ENCODE peak calls at places on chromosomes 1 and 21, in five cellular contexts. One of them, this sample, is unnamed.

GRCh38 chr1:64955093-64956066 is 11.0 kb downstream of the JAK1 start:
- DNase-seq in mammary epithelial cell: no peak
- DNase-seq in Daoy: no peak
- DNase-seq in iris pigment epithelial cell: no peak
- DNase-seq in effector memory CD8-positive, alpha-beta T cell: no peak
- DNase-seq in this sample: no peak

GRCh38 chr1:171869097-171869496 is 27.8 kb downstream of the DNM3 start:
- DNase-seq in mammary epithelial cell: peak
- DNase-seq in Daoy: peak
- DNase-seq in iris pigment epithelial cell: peak
- DNase-seq in effector memory CD8-positive, alpha-beta T cell: no peak
- DNase-seq in this sample: no peak

GRCh38 chr1:109499661-109500536 is 6.0 kb downstream of the CYB561D1 start:
- DNase-seq in mammary epithelial cell: peak
- DNase-seq in Daoy: peak
- DNase-seq in iris pigment epithelial cell: peak
- DNase-seq in effector memory CD8-positive, alpha-beta T cell: peak
- DNase-seq in this sample: peak

GRCh38 chr1:94532077-94532476 is 9.5 kb downstream of the F3 start:
- DNase-seq in mammary epithelial cell: peak
- DNase-seq in Daoy: no peak
- DNase-seq in iris pigment epithelial cell: no peak
- DNase-seq in effector memory CD8-positive, alpha-beta T cell: no peak
- DNase-seq in this sample: no peak

GRCh38 chr1:97412155-97412554 is 508.7 kb downstream of the DPYD start:
- DNase-seq in mammary epithelial cell: peak
- DNase-seq in Daoy: no peak
- DNase-seq in iris pigment epithelial cell: peak
- DNase-seq in effector memory CD8-positive, alpha-beta T cell: no peak
- DNase-seq in this sample: no peak

GRCh38 chr1:109661391-109661790 is 5.5 kb downstream of the GSTM4 start:
- DNase-seq in mammary epithelial cell: no peak
- DNase-seq in Daoy: no peak
- DNase-seq in iris pigment epithelial cell: no peak
- DNase-seq in effector memory CD8-positive, alpha-beta T cell: no peak
- DNase-seq in this sample: peak

GRCh38 chr1:154014154-154014910 is 23.8 kb downstream of the RPS27 start:
- DNase-seq in mammary epithelial cell: peak
- DNase-seq in Daoy: no peak
- DNase-seq in iris pigment epithelial cell: peak
- DNase-seq in effector memory CD8-positive, alpha-beta T cell: no peak
- DNase-seq in this sample: no peak

GRCh38 chr21:23876925-23877558 is 1730.2 kb downstream of the MRPL39 start:
- DNase-seq in mammary epithelial cell: no peak
- DNase-seq in Daoy: no peak
- DNase-seq in iris pigment epithelial cell: no peak
- DNase-seq in effector memory CD8-positive, alpha-beta T cell: no peak
- DNase-seq in this sample: no peak

GRCh38 chr1:183444243-183444642 is 26.1 kb upstream of the NMNAT2 start:
- DNase-seq in mammary epithelial cell: no peak
- DNase-seq in Daoy: peak
- DNase-seq in iris pigment epithelial cell: peak
- DNase-seq in effector memory CD8-positive, alpha-beta T cell: no peak
- DNase-seq in this sample: no peak

GRCh38 chr1:3174487-3175247 is 105.7 kb downstream of the PRDM16 start:
- DNase-seq in mammary epithelial cell: no peak
- DNase-seq in Daoy: peak
- DNase-seq in iris pigment epithelial cell: peak
- DNase-seq in effector memory CD8-positive, alpha-beta T cell: no peak
- DNase-seq in this sample: no peak

GRCh38 chr1:156382561-156382960 is 13.6 kb downstream of the RHBG start:
- DNase-seq in mammary epithelial cell: no peak
- DNase-seq in Daoy: no peak
- DNase-seq in iris pigment epithelial cell: no peak
- DNase-seq in effector memory CD8-positive, alpha-beta T cell: no peak
- DNase-seq in this sample: no peak

GRCh38 chr1:5551274-5551966 is 440.8 kb downstream of the NPHP4 start:
- DNase-seq in mammary epithelial cell: peak
- DNase-seq in Daoy: no peak
- DNase-seq in iris pigment epithelial cell: peak
- DNase-seq in effector memory CD8-positive, alpha-beta T cell: no peak
- DNase-seq in this sample: peak

GRCh38 chr1:30740952-30741894 is 16.4 kb downstream of the LAPTM5 start:
- DNase-seq in mammary epithelial cell: peak
- DNase-seq in Daoy: peak
- DNase-seq in iris pigment epithelial cell: no peak
- DNase-seq in effector memory CD8-positive, alpha-beta T cell: no peak
- DNase-seq in this sample: no peak

GRCh38 chr1:117146570-117147340 is 25.2 kb upstream of the TRIM45 start:
- DNase-seq in mammary epithelial cell: peak
- DNase-seq in Daoy: peak
- DNase-seq in iris pigment epithelial cell: peak
- DNase-seq in effector memory CD8-positive, alpha-beta T cell: no peak
- DNase-seq in this sample: peak

GRCh38 chr1:112808861-112809684 is 93.9 kb upstream of the PPM1J start:
- DNase-seq in mammary epithelial cell: peak
- DNase-seq in Daoy: peak
- DNase-seq in iris pigment epithelial cell: peak
- DNase-seq in effector memory CD8-positive, alpha-beta T cell: peak
- DNase-seq in this sample: peak

GRCh38 chr1:24898152-24898908 is 31.7 kb downstream of the RUNX3 start:
- DNase-seq in mammary epithelial cell: peak
- DNase-seq in Daoy: peak
- DNase-seq in iris pigment epithelial cell: peak
- DNase-seq in effector memory CD8-positive, alpha-beta T cell: peak
- DNase-seq in this sample: peak

GRCh38 chr1:109254621-109255096 is 5.3 kb downstream of the CELSR2 start:
- DNase-seq in mammary epithelial cell: no peak
- DNase-seq in Daoy: peak
- DNase-seq in iris pigment epithelial cell: no peak
- DNase-seq in effector memory CD8-positive, alpha-beta T cell: no peak
- DNase-seq in this sample: no peak

GRCh38 chr1:197063212-197063611 is 3.8 kb downstream of the F13B start:
- DNase-seq in mammary epithelial cell: no peak
- DNase-seq in Daoy: no peak
- DNase-seq in iris pigment epithelial cell: no peak
- DNase-seq in effector memory CD8-positive, alpha-beta T cell: no peak
- DNase-seq in this sample: no peak

GRCh38 chr1:17759114-17759513 is 4.0 kb downstream of the ACTL8 start:
- DNase-seq in mammary epithelial cell: no peak
- DNase-seq in Daoy: peak
- DNase-seq in iris pigment epithelial cell: no peak
- DNase-seq in effector memory CD8-positive, alpha-beta T cell: no peak
- DNase-seq in this sample: peak

GRCh38 chr1:180778782-180779398 is 133.8 kb upstream of the KIAA1614 start:
- DNase-seq in mammary epithelial cell: peak
- DNase-seq in Daoy: peak
- DNase-seq in iris pigment epithelial cell: no peak
- DNase-seq in effector memory CD8-positive, alpha-beta T cell: no peak
- DNase-seq in this sample: peak

GRCh38 chr1:199302554-199302953 is 663.7 kb downstream of the PTPRC start:
- DNase-seq in mammary epithelial cell: peak
- DNase-seq in Daoy: peak
- DNase-seq in iris pigment epithelial cell: peak
- DNase-seq in effector memory CD8-positive, alpha-beta T cell: no peak
- DNase-seq in this sample: peak

GRCh38 chr21:36695283-36695634 is 3.7 kb upstream of the SIM2 start:
- DNase-seq in mammary epithelial cell: no peak
- DNase-seq in Daoy: no peak
- DNase-seq in iris pigment epithelial cell: no peak
- DNase-seq in effector memory CD8-positive, alpha-beta T cell: no peak
- DNase-seq in this sample: no peak